ENCODE peak calls at places on chromosome 14, in six cellular contexts. L is PC-3, Y is HCT116, G is MM.1S, F is GM23248, N is SK-N-SH. X is an unnamed sample.

GRCh38 chr14:66600416-66600815 is 92.5 kb downstream of the GPHN start:
- DNase-seq in L (peak; percentile 45), Y (no peak), G (no peak), F (peak; percentile 47), N (no peak), X (no peak)

GRCh38 chr14:100440758-100441203 is 117.6 kb downstream of the SLC25A47 start:
- DNase-seq in L (no peak), Y (no peak), G (no peak), F (peak; percentile 13), N (peak; percentile 76), X (no peak)

GRCh38 chr14:35822501-35822900 is 3.6 kb upstream of the BRMS1L start:
- DNase-seq in L (no peak), Y (no peak), G (no peak), F (no peak), N (no peak), X (no peak)

GRCh38 chr14:36479344-36479743 is 40.7 kb downstream of the NKX2-1 start:
- DNase-seq in L (no peak), Y (no peak), G (no peak), F (no peak), N (no peak), X (no peak)

GRCh38 chr14:35402323-35403084 is 2.0 kb downstream of the NFKBIA start:
- DNase-seq in L (no peak), Y (no peak), G (no peak), F (peak; percentile 50), N (no peak), X (no peak)

GRCh38 chr14:84807673-84808072 is 722.3 kb upstream of the FLRT2 start:
- DNase-seq in L (no peak), Y (no peak), G (no peak), F (no peak), N (no peak), X (no peak)

GRCh38 chr14:92953526-92953925 is 30.6 kb downstream of the CHGA start:
- DNase-seq in L (no peak), Y (no peak), G (no peak), F (no peak), N (no peak), X (no peak)

GRCh38 chr14:20460458-20461229 is 590 bp downstream of the PIP4P1 start:
- DNase-seq in L (peak; percentile 35), Y (no peak), G (peak; percentile 64), F (peak; percentile 20), N (no peak), X (no peak)

GRCh38 chr14:65203574-65203973 is 101.3 kb upstream of the MAX start:
- DNase-seq in L (no peak), Y (no peak), G (no peak), F (no peak), N (no peak), X (no peak)

GRCh38 chr14:44895716-44896115 is 66.0 kb downstream of the KLHL28 start:
- DNase-seq in L (peak; percentile 22), Y (no peak), G (no peak), F (peak; percentile 93), N (no peak), X (no peak)

GRCh38 chr14:72292689-72293024 is 360.4 kb downstream of the RGS6 start:
- DNase-seq in L (no peak), Y (no peak), G (no peak), F (no peak), N (no peak), X (no peak)

GRCh38 chr14:93965287-93965821 is 11.0 kb downstream of the ASB2 start:
- DNase-seq in L (peak; percentile 40), Y (no peak), G (no peak), F (peak; percentile 95), N (no peak), X (no peak)

GRCh38 chr14:75418779-75419768 is 8.7 kb upstream of the JDP2 start:
- DNase-seq in L (no peak), Y (peak; percentile 58), G (no peak), F (no peak), N (no peak), X (peak; percentile 78)

GRCh38 chr14:71471604-71472003 is 460.6 kb upstream of the RGS6 start:
- DNase-seq in L (no peak), Y (no peak), G (no peak), F (no peak), N (no peak), X (no peak)

GRCh38 chr14:36661506-36662257 is at the start of gene PAX9:
- DNase-seq in L (peak; percentile 99), Y (peak; percentile 81), G (peak; percentile 82), F (peak; percentile 90), N (peak; percentile 78), X (peak; percentile 97)

GRCh38 chr14:94129758-94130414 is 482 bp upstream of the IFI27L2 start:
- DNase-seq in L (peak; percentile 52), Y (peak; percentile 56), G (peak; percentile 17), F (peak; percentile 77), N (peak; percentile 59), X (peak; percentile 75)

GRCh38 chr14:92897922-92898599 is 24.9 kb upstream of the CHGA start:
- DNase-seq in L (peak; percentile 12), Y (no peak), G (no peak), F (peak; percentile 10), N (no peak), X (no peak)

GRCh38 chr14:64569108-64570045 is 19.6 kb downstream of the PPP1R36 start:
- DNase-seq in L (peak; percentile 63), Y (peak; percentile 62), G (no peak), F (peak; percentile 94), N (no peak), X (peak; percentile 18)

GRCh38 chr14:23005861-23006534 is 3.9 kb downstream of the C14orf93 start:
- DNase-seq in L (peak; percentile 16), Y (no peak), G (no peak), F (peak; percentile 19), N (no peak), X (no peak)

GRCh38 chr14:35849122-35849521 is 23.0 kb downstream of the BRMS1L start:
- DNase-seq in L (no peak), Y (no peak), G (no peak), F (no peak), N (no peak), X (no peak)

GRCh38 chr14:89787525-89787924 is 167.0 kb downstream of the EFCAB11 start:
- DNase-seq in L (peak; percentile 14), Y (no peak), G (no peak), F (peak; percentile 67), N (peak; percentile 47), X (no peak)

GRCh38 chr14:51014086-51014485 is 69.8 kb upstream of the PYGL start:
- DNase-seq in L (peak; percentile 89), Y (no peak), G (no peak), F (peak; percentile 93), N (no peak), X (peak; percentile 40)

GRCh38 chr14:69741055-69741454 is 25.9 kb upstream of the SRSF5 start:
- DNase-seq in L (peak; percentile 92), Y (no peak), G (no peak), F (no peak), N (no peak), X (no peak)

GRCh38 chr14:26863736-26864135 is 265.9 kb upstream of the NOVA1 start:
- DNase-seq in L (peak; percentile 60), Y (no peak), G (no peak), F (peak; percentile 72), N (no peak), X (no peak)

GRCh38 chr14:105865904-105866840 is 339.8 kb downstream of the TMEM121 start:
- DNase-seq in L (no peak), Y (no peak), G (no peak), F (no peak), N (peak; percentile 14), X (no peak)

GRCh38 chr14:101843665-101844064 is 82.2 kb downstream of the PPP2R5C start:
- DNase-seq in L (peak; percentile 21), Y (no peak), G (peak; percentile 80), F (no peak), N (no peak), X (no peak)

GRCh38 chr14:101845496-101845895 is 84.0 kb downstream of the PPP2R5C start:
- DNase-seq in L (no peak), Y (no peak), G (no peak), F (no peak), N (no peak), X (no peak)

GRCh38 chr14:101843038-101843437 is 81.5 kb downstream of the PPP2R5C start:
- DNase-seq in L (no peak), Y (no peak), G (no peak), F (no peak), N (no peak), X (no peak)

GRCh38 chr14:101844752-101845151 is 83.2 kb downstream of the PPP2R5C start:
- DNase-seq in L (no peak), Y (no peak), G (no peak), F (no peak), N (no peak), X (no peak)

GRCh38 chr14:101844219-101844618 is 82.7 kb downstream of the PPP2R5C start:
- DNase-seq in L (no peak), Y (no peak), G (no peak), F (no peak), N (no peak), X (no peak)
- H3K4me1 ChIP-seq in L (no peaks in the 10 kb centered on the region), Y (no peaks in the 10 kb centered on the region), G (peaks cover 10% of the 10 kb centered on the region), F (no peaks in the 10 kb centered on the region), N (no peaks in the 10 kb centered on the region), X (no peaks in the 10 kb centered on the region)

GRCh38 chr14:104751539-104752337 is 1.2 kb upstream of the SIVA1 start:
- DNase-seq in L (no peak), Y (no peak), G (peak; percentile 8), F (no peak), N (peak; percentile 55), X (no peak)

GRCh38 chr14:104750658-104751057 is 2.3 kb upstream of the SIVA1 start:
- DNase-seq in L (peak; percentile 24), Y (no peak), G (no peak), F (no peak), N (no peak), X (no peak)

GRCh38 chr14:104749111-104749649 is 3.8 kb upstream of the SIVA1 start:
- DNase-seq in L (peak; percentile 70), Y (no peak), G (no peak), F (peak; percentile 82), N (no peak), X (peak; percentile 42)

GRCh38 chr14:104747876-104748275 is 5.1 kb upstream of the SIVA1 start:
- DNase-seq in L (no peak), Y (no peak), G (no peak), F (no peak), N (no peak), X (no peak)

GRCh38 chr14:104749958-104750529 is 2.9 kb upstream of the SIVA1 start:
- DNase-seq in L (peak; percentile 43), Y (no peak), G (no peak), F (peak; percentile 81), N (no peak), X (no peak)
- H3K9ac ChIP-seq in L (no peak overlapping the region), Y (no peak overlapping the region), G (no peak overlapping the region), F (peak overlapping the region; percentile 58), N (no peak overlapping the region), X (no peak overlapping the region)

DNA sequence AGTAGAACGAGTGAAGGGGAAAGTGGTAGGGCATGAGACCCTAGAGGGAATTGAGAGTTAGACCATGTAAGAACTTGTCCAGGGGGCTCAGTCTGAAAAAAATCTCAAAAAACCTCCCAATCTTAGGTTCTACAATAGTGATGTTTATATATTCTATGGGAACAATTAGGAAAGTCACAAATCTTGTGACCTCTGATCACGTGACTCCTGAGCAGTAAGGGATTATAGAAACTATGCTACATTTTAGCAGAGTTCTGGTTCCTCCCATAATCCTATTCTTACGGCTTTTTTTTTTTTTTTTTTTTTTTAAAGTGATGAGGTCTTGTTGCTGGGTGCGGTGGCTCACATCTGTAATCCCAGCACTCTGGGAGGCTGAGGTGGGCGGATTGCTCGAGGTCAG is 5.8 kb downstream of the ADCK1 start:
- DNase-seq in L (no peak), Y (no peak), G (no peak), F (no peak), N (no peak), X (no peak)
- TF ChIP-seq EZH2phosphoT487 in L (no peak), Y (no peak), G (no peak), F (no peak), N (no peak), X (no peak)

GRCh38 chr14:104688505-104688754 is 988 bp upstream of the INF2 start:
- DNase-seq in L (no peak), Y (no peak), G (no peak), F (no peak), N (no peak), X (no peak)
- H3K4me1 ChIP-seq in L (peaks cover 48% of the 10 kb centered on the region), Y (peaks cover 42% of the 10 kb centered on the region), G (no peaks in the 10 kb centered on the region), F (peaks cover 16% of the 10 kb centered on the region), N (peaks cover 13% of the 10 kb centered on the region), X (peaks cover 35% of the 10 kb centered on the region)